ENCODE peak calls at places on chromosomes 16 and 17, in six cellular contexts. J is esophagus muscularis mucosa, I is transverse colon, O is suprapubic skin, Z is SK-N-SH, A is H1. X is an unnamed sample.

GRCh38 chr17:2892305-2892971 is 96.2 kb downstream of the RAP1GAP2 start:
- DNase-seq in J (no peak), I (peak; percentile 34), O (no peak), Z (peak; percentile 24), A (no peak), X (no peak)

GRCh38 chr17:64377769-64378282 is 12.8 kb downstream of the PECAM1 start:
- DNase-seq in J (no peak), I (no peak), O (no peak), Z (no peak), A (no peak), X (no peak)

GRCh38 chr16:19230575-19230974 is 55.0 kb upstream of the CLEC19A start:
- DNase-seq in J (no peak), I (no peak), O (no peak), Z (no peak), A (no peak), X (no peak)

GRCh38 chr16:64983983-64984382 is 137.9 kb downstream of the CDH11 start:
- DNase-seq in J (no peak), I (no peak), O (no peak), Z (peak; percentile 32), A (peak; percentile 29), X (no peak)

GRCh38 chr16:88456356-88457292 is 3.5 kb downstream of the ZFPM1 start:
- DNase-seq in J (no peak), I (no peak), O (no peak), Z (no peak), A (no peak), X (no peak)

GRCh38 chr17:45740553-45741330 is 43.4 kb upstream of the CRHR1 start:
- DNase-seq in J (no peak), I (no peak), O (no peak), Z (peak; percentile 88), A (peak; percentile 53), X (peak; percentile 25)

GRCh38 chr17:2157081-2157480 is 102.2 kb downstream of the HIC1 start:
- DNase-seq in J (no peak), I (no peak), O (no peak), Z (no peak), A (no peak), X (peak; percentile 53)

GRCh38 chr16:55835578-55835977 is 2.7 kb upstream of the CES1 start:
- DNase-seq in J (no peak), I (no peak), O (peak; percentile 84), Z (peak; percentile 39), A (no peak), X (peak; percentile 77)

GRCh38 chr16:21302454-21302853 is 24.4 kb upstream of the CRYM start:
- DNase-seq in J (no peak), I (no peak), O (no peak), Z (no peak), A (no peak), X (no peak)

GRCh38 chr16:73268311-73268997 is 220.5 kb upstream of the ZFHX3 start:
- DNase-seq in J (no peak), I (no peak), O (no peak), Z (peak; percentile 46), A (no peak), X (no peak)

GRCh38 chr16:84183572-84183875 is 3.3 kb downstream of the TAF1C start:
- DNase-seq in J (no peak), I (no peak), O (no peak), Z (no peak), A (no peak), X (no peak)

GRCh38 chr16:9091867-9092281 is 430 bp downstream of the HAPSTR1 start:
- DNase-seq in J (no peak), I (peak; percentile 47), O (no peak), Z (no peak), A (no peak), X (peak; percentile 76)

GRCh38 chr17:81940538-81941483 is 3.7 kb upstream of the PYCR1 start:
- DNase-seq in J (no peak), I (no peak), O (no peak), Z (no peak), A (no peak), X (no peak)

GRCh38 chr16:79595261-79595660 is 5.3 kb downstream of the MAF start:
- DNase-seq in J (no peak), I (no peak), O (no peak), Z (no peak), A (no peak), X (no peak)

GRCh38 chr17:4509923-4510614 is 11.4 kb downstream of the SPNS2 start:
- DNase-seq in J (no peak), I (no peak), O (no peak), Z (no peak), A (no peak), X (peak; percentile 55)

GRCh38 chr16:73888840-73889577 is 407.6 kb upstream of the PSMD7 start:
- DNase-seq in J (no peak), I (no peak), O (no peak), Z (no peak), A (no peak), X (peak; percentile 69)

GRCh38 chr16:89383095-89384003 is 107.0 kb downstream of the ANKRD11 start:
- DNase-seq in J (no peak), I (peak; percentile 74), O (no peak), Z (peak; percentile 89), A (no peak), X (peak; percentile 59)

DNA sequence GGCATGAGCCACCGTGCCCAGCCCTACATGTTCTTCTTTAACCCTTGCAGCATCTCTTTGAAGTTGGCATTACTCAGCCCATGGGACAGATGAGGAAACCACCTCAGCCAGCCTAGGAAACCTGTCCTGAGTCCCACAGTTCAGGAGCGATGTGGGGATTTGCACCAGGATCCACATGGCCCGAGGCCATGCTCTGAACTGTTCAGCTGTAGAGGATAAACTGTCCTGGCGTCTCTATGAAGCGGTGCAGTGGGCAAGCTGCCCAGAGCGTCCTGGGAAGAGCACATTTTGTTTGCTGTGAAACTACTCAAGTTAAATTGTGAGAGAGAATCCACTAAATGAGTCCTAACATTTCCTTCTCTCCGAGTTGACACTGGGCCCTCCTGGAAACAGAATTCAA is 276.7 kb upstream of the TNRC6C start:
- DNase-seq in J (no peak), I (peak; percentile 52), O (peak; percentile 75), Z (peak; percentile 73), A (no peak), X (peak; percentile 93)
- TF ChIP-seq POLR2AphosphoS5 in J (peak; percentile 82), I (no peak), O (no peak), Z (no peak), A (no peak), X (peak; percentile 46)

GRCh38 chr17:19002805-19003542 is 1.6 kb downstream of the FAM83G start:
- DNase-seq in J (no peak), I (no peak), O (no peak), Z (no peak), A (no peak), X (no peak)
- H3K27ac ChIP-seq in J (peak overlapping the region; percentile 74), I (peak overlapping the region; percentile 89), O (peak overlapping the region; percentile 88), Z (no peak overlapping the region), A (no peak overlapping the region), X (peak overlapping the region; percentile 64)

GRCh38 chr16:28822520-28823290 is at the start of gene ATXN2L:
- DNase-seq in J (peak; percentile 96), I (peak; percentile 95), O (peak; percentile 96), Z (peak; percentile 93), A (peak; percentile 70), X (peak; percentile 96)
- TF ChIP-seq EP300 in J (no peak), I (no peak), O (no peak), Z (peak; percentile 11), A (peak; percentile 12), X (no peak)

DNA sequence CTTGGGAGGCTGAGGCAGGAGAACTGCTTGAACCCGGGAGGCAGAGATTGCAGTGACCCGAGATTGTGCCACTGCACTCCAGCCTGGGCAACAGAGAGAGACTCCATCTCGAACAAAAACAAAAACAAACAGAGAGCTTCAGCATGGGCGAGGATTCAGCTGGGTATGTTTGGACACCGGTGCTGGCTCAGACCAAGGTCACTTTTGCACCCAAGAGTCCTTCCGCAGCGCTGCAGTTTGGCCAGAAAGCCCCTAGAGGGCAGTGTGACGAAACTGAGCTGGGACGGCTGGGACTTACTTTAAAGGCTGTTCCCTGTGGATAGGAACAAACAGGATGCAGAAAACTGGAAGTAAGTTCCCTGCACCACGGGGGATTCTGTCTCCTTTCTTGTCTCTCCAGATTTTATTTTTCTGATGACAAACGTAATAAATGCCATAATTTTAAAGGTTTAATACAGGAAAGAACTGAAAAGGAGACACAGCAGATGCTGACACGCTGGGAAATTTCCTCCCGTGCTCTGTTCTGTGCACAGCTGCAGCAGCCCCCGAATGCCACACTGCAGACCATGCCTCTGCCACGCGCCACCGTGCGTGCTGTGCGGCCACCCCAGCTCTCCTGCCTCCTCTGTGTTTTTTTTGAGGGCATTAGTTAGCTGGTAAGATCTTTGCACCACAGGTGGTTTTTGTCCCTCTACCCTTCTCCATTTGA is 25.2 kb upstream of the USP36 start:
- DNase-seq in J (peak; percentile 96), I (peak; percentile 87), O (no peak), Z (peak; percentile 89), A (peak; percentile 60), X (peak; percentile 91)
- TF ChIP-seq POLR2AphosphoS5 in J (peak; percentile 75), I (no peak), O (peak; percentile 21), Z (no peak), A (no peak), X (peak; percentile 47)

GRCh38 chr16:31111881-31112466 is 3.8 kb downstream of the BCKDK start:
- DNase-seq in J (no peak), I (no peak), O (no peak), Z (no peak), A (no peak), X (no peak)
- H3K27ac ChIP-seq in J (no peak overlapping the region), I (no peak overlapping the region), O (peak overlapping the region; percentile 57), Z (no peak overlapping the region), A (no peak overlapping the region), X (no peak overlapping the region)

GRCh38 chr16:56879276-56879675 is 14.3 kb downstream of the SLC12A3 start:
- DNase-seq in J (no peak), I (no peak), O (no peak), Z (no peak), A (no peak), X (no peak)
- TF ChIP-seq EP300 in J (no peak), I (no peak), O (no peak), Z (no peak), A (no peak), X (no peak)

X was measured in sigmoid colon.